ENCODE peak calls at places on chromosomes 16 and 17, in four cellular contexts. P is ELF-1; M is stimulated activated CD8-positive, alpha-beta memory T cell treated with anti-CD3 and anti-CD28 coated beads, Interleukin-4, amount 100 ng/mL, for 1 hour; O is cardiac fibroblast. J is an unnamed sample.
A peak's percentile ranks its signal among the peaks of the same experiment; 100 is the strongest.

GRCh38 chr17:77569846-77570564 is 388.5 kb upstream of the TNRC6C start:
- DNase-seq in P (no peak), M (no peak), O (no peak), J (no peak)

GRCh38 chr17:3986939-3987335 is 22.7 kb upstream of the ATP2A3 start:
- DNase-seq in P (no peak), M (no peak), O (no peak), J (no peak)

GRCh38 chr17:1752425-1752941 is 9.4 kb upstream of the SERPINF1 start:
- DNase-seq in P (peak; percentile 63), M (no peak), O (no peak), J (no peak)

GRCh38 chr16:78195868-78196267 is 96.4 kb downstream of the WWOX start:
- DNase-seq in P (no peak), M (no peak), O (no peak), J (no peak)

GRCh38 chr17:4261452-4261851 is 2.3 kb downstream of the ANKFY1 start:
- DNase-seq in P (peak; percentile 40), M (no peak), O (no peak), J (no peak)

GRCh38 chr17:28818705-28819295 is 23.8 kb downstream of the FAM222B start:
- DNase-seq in P (no peak), M (no peak), O (no peak), J (no peak)

GRCh38 chr17:67746704-67747571 is 29.2 kb downstream of the NOL11 start:
- DNase-seq in P (no peak), M (no peak), O (no peak), J (no peak)

GRCh38 chr17:32621612-32622312 is 135.0 kb downstream of the CDK5R1 start:
- DNase-seq in P (peak; percentile 74), M (no peak), O (peak; percentile 13), J (no peak)